ENCODE peak calls at places on chromosomes 3 and 15, in eight cellular contexts. H, G, M, O, C, E, N and T are unnamed samples.
A peak's percentile ranks its signal among the peaks of the same experiment; 100 is the strongest.

GRCh38 chr15:101204744-101205535 is 46.9 kb downstream of the CHSY1 start:
- DNase-seq in O (no peak), E (no peak), M (no peak), N (no peak), C (no peak), G (no peak), H (no peak), T (no peak)

GRCh38 chr3:40009991-40010390 is 200.6 kb downstream of the MYRIP start:
- DNase-seq in C (no peak), O (no peak), G (no peak), E (no peak), H (no peak), N (no peak), M (no peak), T (no peak)

GRCh38 chr3:169399068-169399467 is 264.4 kb downstream of the MECOM start:
- DNase-seq in N (no peak), H (no peak), G (no peak), O (no peak), E (no peak), M (no peak), C (no peak), T (no peak)

GRCh38 chr15:48946088-48946839 is 17.5 kb downstream of the SHC4 start:
- DNase-seq in E (no peak), M (no peak), G (no peak), C (no peak), O (no peak), H (no peak), N (no peak), T (no peak)

GRCh38 chr3:197466586-197467399 is 89.0 kb downstream of the BDH1 start:
- DNase-seq in E (no peak), N (no peak), O (no peak), H (no peak), M (no peak), C (peak; percentile 25), G (no peak), T (no peak)

GRCh38 chr3:37899101-37899707 is 37.5 kb downstream of the CTDSPL start:
- DNase-seq in G (no peak), C (no peak), H (no peak), E (no peak), O (no peak), M (no peak), N (no peak), T (no peak)

GRCh38 chr3:149660462-149660861 is 2.6 kb upstream of the WWTR1 start:
- DNase-seq in N (no peak), E (no peak), C (no peak), H (no peak), M (no peak), G (no peak), O (no peak), T (no peak)

GRCh38 chr3:97940034-97940433 is 32.2 kb downstream of the RIOX2 start:
- DNase-seq in O (no peak), G (no peak), C (no peak), E (no peak), H (no peak), N (no peak), M (no peak), T (no peak)

GRCh38 chr3:10950476-10951294 is 41.9 kb upstream of the SLC6A1 start:
- DNase-seq in O (no peak), E (peak; percentile 49), G (no peak), C (no peak), H (no peak), N (no peak), M (no peak), T (no peak)

GRCh38 chr15:95267476-95267875 is 1036.1 kb downstream of the MCTP2 start:
- DNase-seq in G (no peak), O (no peak), C (no peak), H (no peak), M (no peak), N (no peak), E (no peak), T (no peak)

GRCh38 chr3:177236704-177237103 is 39.4 kb upstream of the TBL1XR1 start:
- DNase-seq in E (no peak), O (no peak), N (no peak), G (no peak), C (no peak), M (no peak), H (no peak), T (no peak)

GRCh38 chr15:67413770-67414429 is 107.0 kb upstream of the C15orf61 start:
- DNase-seq in O (no peak), E (no peak), G (no peak), M (no peak), H (no peak), C (no peak), N (no peak), T (no peak)

GRCh38 chr3:142267269-142267668 is 41.9 kb upstream of the GK5 start:
- DNase-seq in O (no peak), M (no peak), E (no peak), C (no peak), H (no peak), G (no peak), N (no peak), T (no peak)

GRCh38 chr15:98763179-98763578 is 114.8 kb downstream of the IGF1R start:
- DNase-seq in G (no peak), E (no peak), N (no peak), H (no peak), O (no peak), M (no peak), C (no peak), T (no peak)

GRCh38 chr15:57789225-57789624 is 82.7 kb downstream of the POLR2M start:
- DNase-seq in O (no peak), H (no peak), G (no peak), N (no peak), E (no peak), C (no peak), M (no peak), T (no peak)

GRCh38 chr3:121759541-121760202 is 10.1 kb upstream of the GOLGB1 start:
- DNase-seq in H (no peak), C (no peak), O (no peak), N (no peak), G (no peak), E (no peak), M (no peak), T (no peak)

GRCh38 chr3:188421151-188421821 is 267.3 kb downstream of the LPP start:
- DNase-seq in M (no peak), G (no peak), N (no peak), E (no peak), C (no peak), H (no peak), O (no peak), T (no peak)

GRCh38 chr3:49173792-49174170 is 2.4 kb downstream of the KLHDC8B start:
- DNase-seq in O (peak; percentile 63), N (no peak), E (no peak), H (no peak), C (no peak), G (no peak), M (no peak), T (no peak)

GRCh38 chr3:114760679-114761078 is 386.4 kb downstream of the ZBTB20 start:
- DNase-seq in H (no peak), C (no peak), M (no peak), E (no peak), N (no peak), O (no peak), G (no peak), T (no peak)

DNA sequence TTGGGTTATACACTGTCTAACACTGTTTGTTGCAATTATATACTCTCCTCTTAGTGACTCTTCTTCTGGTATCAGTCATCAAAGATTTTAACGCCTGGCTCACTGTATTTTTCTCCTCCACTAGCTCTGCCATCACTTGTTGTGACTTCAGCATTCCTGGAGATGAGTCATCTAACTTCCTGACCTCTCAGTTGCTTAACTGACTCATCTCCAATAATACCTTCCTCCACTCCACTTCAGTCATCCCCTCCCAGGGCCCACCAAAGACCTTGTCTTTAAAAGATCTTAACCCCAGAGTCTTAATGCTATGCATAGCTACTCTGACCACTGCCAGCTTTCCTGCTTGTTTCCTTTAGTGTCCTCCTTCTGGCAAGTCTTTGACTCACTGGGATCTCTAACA is 28.5 kb upstream of the CLSTN2 start:
- DNase-seq in C (no peak), G (no peak), E (no peak), M (no peak), O (no peak), H (no peak), N (no peak), T (no peak)
- TF ChIP-seq CTCF in C (peak; percentile 12), G (no peak), E (no peak), M (no peak), O (no peak), H (no peak), N (no peak), T (no peak)

DNA sequence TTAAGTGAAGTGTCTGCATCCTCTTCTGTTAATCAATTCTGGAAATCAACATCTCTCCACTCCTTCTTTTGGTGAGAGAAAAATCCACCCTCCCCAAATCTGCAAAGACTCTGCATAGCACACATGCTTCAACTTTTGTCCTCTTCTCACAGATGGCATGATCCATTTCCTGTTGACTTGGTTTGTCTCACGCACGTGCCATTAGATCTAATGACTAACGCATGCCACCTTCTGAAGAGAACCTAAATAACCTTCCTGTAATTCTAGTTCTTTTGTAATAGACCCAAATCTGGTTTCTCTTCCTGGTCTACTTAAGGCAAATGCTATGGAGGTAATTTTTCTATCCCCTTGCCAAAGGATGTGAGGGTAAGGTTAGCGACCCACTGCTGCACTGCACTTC is 51.0 kb upstream of the ATOSA start:
- DNase-seq in N (no peak), H (no peak), M (no peak), C (no peak), O (no peak), E (no peak), G (no peak), T (no peak)
- TF ChIP-seq CTCF in N (no peak), H (no peak), M (no peak), C (no peak), O (no peak), E (no peak), G (no peak), T (no peak)

GRCh38 chr15:81163961-81164800 is 30.1 kb downstream of the CFAP161 start:
- DNase-seq in G (no peak), H (no peak), M (no peak), N (no peak), C (no peak), O (no peak), E (no peak), T (no peak)
- TF ChIP-seq CTCF in G (no peak), H (no peak), M (no peak), N (no peak), C (peak; percentile 36), O (peak; percentile 14), E (no peak), T (no peak)

GRCh38 chr3:171606151-171606751 is 146.0 kb upstream of the TNIK start:
- DNase-seq in N (no peak), O (no peak), M (no peak), C (no peak), H (no peak), E (no peak), G (no peak), T (no peak)

GRCh38 chr3:171602072-171602471 is 141.9 kb upstream of the TNIK start:
- DNase-seq in H (no peak), G (no peak), M (no peak), C (no peak), E (no peak), N (no peak), O (no peak), T (no peak)

GRCh38 chr3:171607452-171607851 is 147.2 kb upstream of the TNIK start:
- DNase-seq in M (no peak), G (no peak), O (no peak), C (no peak), E (no peak), N (no peak), H (no peak), T (no peak)

GRCh38 chr3:171600030-171600429 is 139.8 kb upstream of the TNIK start:
- DNase-seq in N (no peak), C (no peak), H (no peak), G (no peak), O (no peak), M (no peak), E (no peak), T (no peak)

GRCh38 chr3:171604370-171604769 is 144.2 kb upstream of the TNIK start:
- DNase-seq in E (no peak), C (no peak), M (no peak), H (no peak), G (no peak), O (no peak), N (no peak), T (no peak)
- TF ChIP-seq CTCF in E (no peak), C (no peak), M (no peak), H (no peak), G (no peak), O (no peak), N (no peak), T (no peak)